ENCODE peak calls at places on chromosomes 6 and 20, in four cellular contexts. U, G, L and E are unnamed samples.

GRCh38 chr20:40706977-40707582 is 18.0 kb upstream of the MAFB start:
- DNase-seq in L (no peak), U (no peak), G (no peak), E (peak)

GRCh38 chr6:50062051-50062450 is 12.3 kb upstream of the DEFB112 start:
- DNase-seq in G (no peak), L (no peak), U (no peak), E (peak)

GRCh38 chr20:13271098-13271497 is 50.0 kb downstream of the ISM1 start:
- DNase-seq in U (no peak), G (no peak), L (no peak), E (no peak)

GRCh38 chr6:45448417-45449389 is 71.0 kb upstream of the SUPT3H start:
- DNase-seq in U (no peak), L (no peak), G (no peak), E (peak)

GRCh38 chr6:33254591-33254990 is 17.1 kb downstream of the VPS52 start:
- DNase-seq in U (no peak), G (no peak), L (no peak), E (no peak)

GRCh38 chr6:168338777-168339176 is 19.2 kb upstream of the DACT2 start:
- DNase-seq in L (no peak), G (no peak), U (no peak), E (no peak)

GRCh38 chr20:2535711-2536561 is 437 bp upstream of the TMC2 start:
- DNase-seq in G (no peak), U (no peak), L (no peak), E (no peak)

GRCh38 chr6:33208089-33208967 is at the start of gene RING1:
- DNase-seq in G (peak), L (peak), U (peak), E (peak)

GRCh38 chr20:63854069-63854765 is 7.1 kb upstream of the ABHD16B start:
- DNase-seq in U (no peak), L (no peak), G (no peak), E (peak)

GRCh38 chr6:47242483-47243386 is 67.0 kb downstream of the TNFRSF21 start:
- DNase-seq in U (peak), L (peak), G (peak), E (peak)

GRCh38 chr6:39107034-39107433 is 8.0 kb downstream of the SAYSD1 start:
- DNase-seq in U (no peak), L (no peak), G (no peak), E (no peak)
- H3K4me3 ChIP-seq in U (no peak), L (no peak), G (no peak), E (no peak)

GRCh38 chr6:169451065-169451840 is 197.6 kb upstream of the THBS2 start:
- DNase-seq in U (no peak), G (no peak), L (no peak), E (peak)
- H3K27ac ChIP-seq in U (peak), G (no peak), L (no peak), E (peak)

DNA sequence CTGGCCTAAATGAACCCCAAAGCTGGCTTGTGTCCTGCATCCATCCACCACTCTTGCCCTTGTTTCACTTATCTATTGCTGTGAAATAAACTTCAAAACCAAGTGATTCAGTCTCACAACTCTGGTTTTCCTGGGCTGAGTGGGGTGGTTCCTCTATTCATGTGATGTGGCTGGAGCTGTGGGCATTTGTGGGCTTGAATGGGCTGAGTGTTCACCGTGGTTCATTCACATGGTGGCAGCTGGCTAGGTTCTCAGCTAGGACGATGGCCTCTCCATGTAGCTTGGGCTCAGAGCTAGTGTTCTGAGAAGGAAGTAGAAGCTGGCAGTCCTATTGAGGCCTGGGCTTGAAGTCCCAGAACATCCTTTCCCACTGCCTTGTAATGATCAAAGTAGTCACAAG is 30.4 kb downstream of the FKBP1A start:
- DNase-seq in U (no peak), G (no peak), L (no peak), E (no peak)
- H3K4me3 ChIP-seq in U (no peak), G (no peak), L (no peak), E (no peak)

GRCh38 chr6:13302291-13302690 is 26.0 kb downstream of the TBC1D7 start:
- DNase-seq in G (no peak), L (no peak), U (no peak), E (no peak)
- H3K27ac ChIP-seq in G (no peak), L (no peak), U (peak), E (peak)

GRCh38 chr6:43076928-43077809 is 1.1 kb downstream of the PTK7 start:
- DNase-seq in L (no peak), G (no peak), U (no peak), E (peak)
- H3K4me3 ChIP-seq in L (peak), G (peak), U (peak), E (peak)

GRCh38 chr20:60040471-60041162 is 82.4 kb downstream of the CDH26 start:
- DNase-seq in G (no peak), L (no peak), U (no peak), E (no peak)
- H3K27ac ChIP-seq in G (no peak), L (no peak), U (no peak), E (no peak)

GRCh38 chr6:150667977-150668716 is 68.5 kb downstream of the PLEKHG1 start:
- DNase-seq in G (peak), L (no peak), U (peak), E (peak)
- H3K4me3 ChIP-seq in G (no peak), L (no peak), U (no peak), E (no peak)

GRCh38 chr6:52511572-52512151 is 65.2 kb downstream of the TRAM2 start:
- DNase-seq in G (no peak), L (no peak), U (no peak), E (peak)
- H3K27ac ChIP-seq in G (peak), L (no peak), U (peak), E (peak)

GRCh38 chr6:2245103-2245953 is at the start of gene GMDS:
- DNase-seq in U (peak), G (peak), L (peak), E (peak)

GRCh38 chr6:2244261-2245102 is 923 bp downstream of the GMDS start:
- DNase-seq in U (no peak), L (no peak), G (peak), E (no peak)

GRCh38 chr6:2245954-2246863 is 804 bp upstream of the GMDS start:
- DNase-seq in U (peak), L (peak), G (peak), E (peak)

GRCh38 chr6:2249126-2249525 is 3.7 kb upstream of the GMDS start:
- DNase-seq in G (no peak), U (no peak), L (no peak), E (no peak)

DNA sequence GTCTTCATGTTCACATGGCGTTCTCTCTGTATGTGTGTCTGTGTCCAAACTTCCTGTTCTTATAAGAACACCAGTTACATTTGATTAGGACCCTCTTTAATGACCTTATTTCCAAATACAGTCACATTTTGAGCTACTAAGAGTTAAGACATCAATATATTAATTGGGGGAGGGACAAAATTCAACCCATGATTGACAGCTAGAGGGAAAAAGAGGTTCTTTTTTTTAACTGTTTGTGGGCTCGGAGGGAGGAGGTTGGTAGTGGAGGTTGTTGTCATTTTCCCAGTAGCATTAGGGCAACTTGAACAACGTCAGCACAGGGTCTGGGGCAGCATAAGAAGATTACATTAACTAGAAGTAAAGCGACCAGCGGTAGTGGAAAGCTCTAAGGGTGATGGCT is 2.3 kb upstream of the GMDS start:
- DNase-seq in U (no peak), L (no peak), G (no peak), E (no peak)
- H3K4me3 ChIP-seq in U (no peak), L (no peak), G (no peak), E (no peak)